ENCODE peak calls at places on chromosomes 11 and 22, in six cellular contexts. J is PC-9; K is NCI-H2081; B is activated T-cell treated with anti-CD3 and anti-CD28 coated beads for 1 hour; G is posterior vena cava; A is activated T-helper 1 cell treated with anti-CD3 and anti-CD28 coated beads, Interleukin-12 subunit alpha, Interleukin-12 subunit beta, Interleukin-2, Interleukin-4 antibody, amounts not matched to agents 30 ng/mL and 10 ng/mL and 1 ng/mL, durations not matched to agents 14 hours and 24 hours and 36 hours. E is an unnamed sample.

GRCh38 chr22:18056161-18056666 is 21.6 kb upstream of the PEX26 start:
- DNase-seq in J (no peak), K (peak; percentile 50), B (no peak), G (peak; percentile 81), A (no peak), E (no peak)

GRCh38 chr22:38901111-38901641 is 29.2 kb upstream of the CBX6 start:
- DNase-seq in J (no peak), K (no peak), B (no peak), G (no peak), A (no peak), E (no peak)

GRCh38 chr11:66784575-66784974 is 55.6 kb upstream of the SPTBN2 start:
- DNase-seq in J (no peak), K (no peak), B (no peak), G (no peak), A (no peak), E (no peak)

GRCh38 chr11:93662177-93662575 is 694 bp downstream of the CEP295 start:
- DNase-seq in J (no peak), K (no peak), B (no peak), G (no peak), A (no peak), E (no peak)

GRCh38 chr11:79189055-79189454 is 251.8 kb downstream of the TENM4 start:
- DNase-seq in J (no peak), K (no peak), B (no peak), G (no peak), A (no peak), E (no peak)

GRCh38 chr11:94885581-94885980 is 87.8 kb downstream of the CWC15 start:
- DNase-seq in J (no peak), K (no peak), B (no peak), G (no peak), A (no peak), E (no peak)

GRCh38 chr11:72721689-72722049 is 30.5 kb downstream of the ARAP1 start:
- DNase-seq in J (peak; percentile 38), K (no peak), B (peak; percentile 29), G (no peak), A (peak; percentile 24), E (peak; percentile 80)

GRCh38 chr11:59271247-59271755 is 58.6 kb upstream of the MPEG1 start:
- DNase-seq in J (no peak), K (no peak), B (no peak), G (no peak), A (no peak), E (no peak)

GRCh38 chr11:19110290-19110689 is 6.7 kb upstream of the ZDHHC13 start:
- DNase-seq in J (no peak), K (peak; percentile 87), B (no peak), G (no peak), A (no peak), E (no peak)

GRCh38 chr22:17476838-17477237 is 86.5 kb upstream of the SLC25A18 start:
- DNase-seq in J (no peak), K (no peak), B (no peak), G (no peak), A (no peak), E (no peak)

GRCh38 chr22:20438678-20439492 is 1.3 kb upstream of the SCARF2 start:
- DNase-seq in J (no peak), K (no peak), B (no peak), G (peak; percentile 82), A (no peak), E (no peak)

GRCh38 chr11:103807806-103808205 is 228.6 kb upstream of the DDI1 start:
- DNase-seq in J (no peak), K (no peak), B (no peak), G (no peak), A (no peak), E (no peak)

E was measured in immature natural killer cell.